ENCODE peak calls at places on chromosomes 6 and 20, in eight cellular contexts. D, F, O, N, K, T, Z and Y are unnamed samples.

GRCh38 chr20:235891-236290 is 8.8 kb downstream of the DEFB129 start:
- DNase-seq in D (no peak), F (no peak), O (peak; percentile 13), N (no peak), K (peak; percentile 6), T (peak; percentile 13), Z (no peak), Y (no peak)

GRCh38 chr6:166673309-166673708 is 46.3 kb upstream of the RPS6KA2 start:
- DNase-seq in D (no peak), F (no peak), O (no peak), N (no peak), K (no peak), T (no peak), Z (no peak), Y (no peak)

GRCh38 chr20:7285918-7286556 is 518.6 kb downstream of the BMP2 start:
- DNase-seq in D (peak; percentile 75), F (peak; percentile 19), O (peak; percentile 71), N (peak; percentile 40), K (peak; percentile 44), T (peak; percentile 2), Z (peak; percentile 93), Y (peak; percentile 86)

GRCh38 chr6:149318581-149319286 is 1.2 kb downstream of the TAB2 start:
- DNase-seq in D (no peak), F (no peak), O (peak; percentile 35), N (no peak), K (no peak), T (no peak), Z (peak; percentile 21), Y (no peak)

GRCh38 chr6:127951172-127951995 is 50.5 kb upstream of the THEMIS start:
- DNase-seq in D (no peak), F (no peak), O (no peak), N (no peak), K (no peak), T (no peak), Z (no peak), Y (no peak)

GRCh38 chr6:163789199-163789810 is 374.8 kb downstream of the QKI start:
- DNase-seq in D (no peak), F (no peak), O (no peak), N (no peak), K (no peak), T (no peak), Z (no peak), Y (no peak)

GRCh38 chr6:118408863-118409262 is 139.2 kb upstream of the PLN start:
- DNase-seq in D (no peak), F (no peak), O (no peak), N (no peak), K (no peak), T (no peak), Z (no peak), Y (no peak)

GRCh38 chr20:32945710-32946221 is 58.5 kb downstream of the SUN5 start:
- DNase-seq in D (no peak), F (no peak), O (peak; percentile 65), N (no peak), K (no peak), T (peak; percentile 47), Z (peak; percentile 15), Y (no peak)